ENCODE peak calls at places on chromosomes 11 and 22, in eight cellular contexts. I is HAP-1; W is GM23338; T is body of pancreas; Q is fibroblast of the aortic adventitia; K is coronary artery; O is effector memory CD4-positive, alpha-beta T cell; C is CD4-positive, CD25-positive, alpha-beta regulatory T cell. U is an unnamed sample.

GRCh38 chr11:112321521-112322172 is 61.0 kb upstream of the PLET1 start:
- DNase-seq in I (no peak), W (peak; percentile 60), T (peak; percentile 90), Q (peak; percentile 68), K (no peak), O (no peak), C (no peak), U (peak; percentile 47)

GRCh38 chr22:40396882-40397281 is 26.5 kb downstream of the SGSM3 start:
- DNase-seq in I (peak; percentile 52), W (peak; percentile 79), T (peak; percentile 95), Q (peak; percentile 58), K (no peak), O (no peak), C (no peak), U (no peak)

GRCh38 chr11:77089004-77089545 is 13.6 kb upstream of the OMP start:
- DNase-seq in I (no peak), W (no peak), T (no peak), Q (no peak), K (no peak), O (no peak), C (no peak), U (no peak)

GRCh38 chr11:131695889-131696429 is 325.5 kb downstream of the NTM start:
- DNase-seq in I (no peak), W (no peak), T (no peak), Q (no peak), K (no peak), O (no peak), C (no peak), U (no peak)

GRCh38 chr11:130561441-130561881 is 113.0 kb downstream of the ADAMTS15 start:
- DNase-seq in I (no peak), W (no peak), T (no peak), Q (no peak), K (no peak), O (no peak), C (no peak), U (no peak)

GRCh38 chr11:63916837-63917684 is at the start of gene RCOR2:
- DNase-seq in I (peak; percentile 93), W (peak; percentile 91), T (peak; percentile 79), Q (peak; percentile 82), K (no peak), O (peak; percentile 38), C (peak; percentile 68), U (peak; percentile 73)

GRCh38 chr11:117480221-117480620 is 152.6 kb downstream of the CEP164 start:
- DNase-seq in I (no peak), W (no peak), T (no peak), Q (no peak), K (no peak), O (no peak), C (no peak), U (no peak)

GRCh38 chr11:32090774-32091370 is at the start of gene RCN1:
- DNase-seq in I (peak; percentile 87), W (peak; percentile 93), T (peak; percentile 44), Q (peak; percentile 73), K (peak; percentile 81), O (peak; percentile 8), C (peak; percentile 45), U (peak; percentile 79)

GRCh38 chr11:59154585-59154984 is 11.9 kb downstream of the FAM111A start:
- DNase-seq in I (no peak), W (no peak), T (no peak), Q (no peak), K (no peak), O (no peak), C (no peak), U (no peak)

GRCh38 chr11:122277553-122277952 is 161.5 kb upstream of the BLID start:
- DNase-seq in I (no peak), W (no peak), T (no peak), Q (no peak), K (no peak), O (no peak), C (no peak), U (no peak)

GRCh38 chr22:30221121-30221992 is 25.2 kb downstream of the LIF start:
- DNase-seq in I (no peak), W (no peak), T (no peak), Q (no peak), K (no peak), O (peak; percentile 46), C (peak; percentile 92), U (no peak)

GRCh38 chr22:30219668-30220278 is 26.8 kb downstream of the LIF start:
- DNase-seq in I (no peak), W (no peak), T (no peak), Q (no peak), K (no peak), O (no peak), C (no peak), U (no peak)

GRCh38 chr22:30222321-30222720 is 24.2 kb downstream of the LIF start:
- DNase-seq in I (no peak), W (no peak), T (no peak), Q (no peak), K (no peak), O (no peak), C (no peak), U (no peak)

GRCh38 chr22:30219049-30219448 is 27.5 kb downstream of the LIF start:
- DNase-seq in I (no peak), W (no peak), T (no peak), Q (no peak), K (no peak), O (no peak), C (no peak), U (no peak)

DNA sequence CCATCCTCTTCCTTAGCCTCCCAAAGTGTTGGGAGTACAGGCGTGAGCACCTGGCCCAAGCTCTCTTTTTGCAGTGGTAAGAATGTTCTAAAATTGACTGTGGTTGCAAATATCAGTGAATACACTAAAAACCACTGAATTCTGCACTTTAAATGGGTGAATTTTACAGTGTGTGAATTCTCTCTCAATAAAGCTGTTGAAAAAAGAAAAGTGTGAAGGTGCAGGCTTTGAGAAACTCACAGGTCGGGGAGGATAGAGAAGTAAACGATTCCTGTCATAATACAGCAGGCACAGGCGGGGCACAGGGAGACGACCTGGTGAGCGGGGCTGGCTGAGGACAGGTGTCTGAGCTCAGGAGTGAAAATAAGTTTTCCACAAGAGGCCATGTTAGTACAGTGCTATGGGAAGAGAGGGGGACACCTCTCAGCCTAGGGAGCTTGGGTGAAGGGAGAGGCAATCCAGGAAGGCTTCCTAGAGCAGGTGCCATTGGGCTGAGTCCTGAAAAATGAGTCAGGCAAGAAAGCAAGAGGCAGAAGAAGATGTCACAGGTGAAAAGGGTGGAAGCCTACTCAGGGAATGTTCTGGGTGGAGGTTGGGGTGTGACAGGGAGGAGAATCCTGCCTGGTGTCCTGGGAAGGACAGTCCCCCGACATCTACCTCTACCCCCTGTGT is 26.1 kb downstream of the LIF start:
- DNase-seq in I (no peak), W (no peak), T (no peak), Q (no peak), K (no peak), O (no peak), C (no peak), U (no peak)
- H3K4me3 ChIP-seq in I (no peak overlapping the region), W (no peak overlapping the region), T (no peak overlapping the region), Q (no peak overlapping the region), K (no peak overlapping the region), O (peak overlapping the region; percentile 44), C (peak overlapping the region; percentile 34), U (no peak overlapping the region)

DNA sequence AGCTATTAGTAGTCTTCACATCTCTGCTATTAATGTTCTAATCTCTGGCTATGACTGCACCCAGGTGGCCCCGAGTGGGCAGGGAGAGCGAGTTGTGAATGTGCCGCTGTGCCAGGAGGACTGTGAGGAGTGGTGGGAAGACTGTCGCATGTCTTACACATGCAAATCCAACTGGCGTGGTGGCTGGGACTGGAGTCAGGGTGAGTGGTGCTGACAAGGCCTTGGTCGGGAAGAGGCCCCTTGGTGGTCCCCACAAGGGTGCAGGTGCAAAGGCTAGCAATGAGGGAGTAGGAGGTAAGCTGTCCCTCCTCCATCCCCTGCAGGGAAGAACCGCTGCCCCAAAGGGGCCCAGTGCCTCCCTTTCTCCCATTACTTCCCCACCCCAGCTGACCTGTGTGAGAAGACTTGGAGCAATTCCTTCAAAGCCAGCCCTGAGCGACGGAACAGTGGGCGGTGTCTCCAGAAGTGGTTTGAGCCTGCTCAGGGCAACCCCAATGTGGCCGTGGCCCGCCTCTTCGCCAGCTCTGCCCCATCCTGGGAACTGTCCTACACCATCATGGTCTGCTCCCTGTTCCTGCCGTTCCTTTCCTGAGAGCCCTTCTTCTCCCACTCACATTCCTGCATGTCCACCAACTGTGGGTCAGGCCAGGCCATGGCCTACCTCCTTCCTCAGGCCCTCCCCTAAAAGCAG is 2.9 kb downstream of the IZUMO1R start:
- DNase-seq in I (no peak), W (no peak), T (no peak), Q (no peak), K (no peak), O (no peak), C (no peak), U (no peak)
- H3K4me3 ChIP-seq in I (no peak overlapping the region), W (no peak overlapping the region), T (no peak overlapping the region), Q (no peak overlapping the region), K (no peak overlapping the region), O (no peak overlapping the region), C (no peak overlapping the region), U (no peak overlapping the region)

GRCh38 chr22:44411226-44412135 is 86.6 kb downstream of the RTL6 start:
- DNase-seq in I (no peak), W (no peak), T (no peak), Q (no peak), K (no peak), O (no peak), C (no peak), U (no peak)
- H3K4me3 ChIP-seq in I (no peak overlapping the region), W (no peak overlapping the region), T (no peak overlapping the region), Q (no peak overlapping the region), K (no peak overlapping the region), O (no peak overlapping the region), C (no peak overlapping the region), U (no peak overlapping the region)

DNA sequence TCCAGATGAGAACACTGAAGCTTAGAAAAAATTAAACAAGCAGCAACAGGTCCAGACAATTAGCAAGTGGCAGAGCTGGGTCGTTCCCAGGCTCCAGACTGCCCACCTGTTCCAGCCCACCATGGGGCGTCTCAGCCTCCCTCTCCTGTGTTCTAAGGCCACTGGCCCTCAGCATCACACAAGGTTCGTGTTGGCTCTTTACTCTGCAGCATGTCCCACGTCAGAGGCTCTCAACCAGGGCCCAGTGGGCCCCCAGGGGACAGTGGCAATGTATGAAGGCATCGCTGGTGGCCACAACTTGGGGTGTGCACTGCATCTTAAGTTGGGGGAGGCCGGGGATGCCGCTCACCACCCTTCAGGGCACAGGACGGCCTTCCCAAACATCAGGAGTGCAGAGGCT is 6.2 kb downstream of the PDGFB start:
- DNase-seq in I (no peak), W (no peak), T (no peak), Q (no peak), K (no peak), O (no peak), C (no peak), U (no peak)
- H3K4me3 ChIP-seq in I (no peak overlapping the region), W (no peak overlapping the region), T (no peak overlapping the region), Q (no peak overlapping the region), K (no peak overlapping the region), O (no peak overlapping the region), C (no peak overlapping the region), U (no peak overlapping the region)

GRCh38 chr22:31094741-31095140 is 12.6 kb downstream of the SELENOM start:
- DNase-seq in I (no peak), W (no peak), T (no peak), Q (no peak), K (no peak), O (no peak), C (no peak), U (no peak)
- H3K4me3 ChIP-seq in I (no peak overlapping the region), W (no peak overlapping the region), T (no peak overlapping the region), Q (no peak overlapping the region), K (peak overlapping the region; percentile 4), O (no peak overlapping the region), C (no peak overlapping the region), U (no peak overlapping the region)